ENCODE peak calls at places on chromosomes 5 and 9, in ten cellular contexts. I, C, O, H, Y, M, S, F, P and D are unnamed samples.

GRCh38 chr5:154475613-154476342 is 2.2 kb downstream of the HAND1 start:
- DNase-seq in S (no peak), I (no peak), Y (no peak), O (no peak), H (no peak), C (no peak), M (no peak), P (no peak), F (no peak), D (no peak)

GRCh38 chr5:55691265-55692105 is 20.6 kb downstream of the SLC38A9 start:
- DNase-seq in Y (peak; percentile 58), P (no peak), M (peak; percentile 17), F (peak; percentile 31), H (no peak), O (peak; percentile 18), S (peak; percentile 54), I (peak; percentile 59), C (no peak), D (peak; percentile 79)

GRCh38 chr9:99135498-99135897 is 30.6 kb downstream of the TGFBR1 start:
- DNase-seq in I (peak; percentile 44), F (no peak), S (no peak), O (no peak), C (no peak), M (no peak), P (no peak), Y (peak; percentile 42), H (no peak), D (no peak)

GRCh38 chr9:135622415-135623020 is 16.8 kb downstream of the GLT6D1 start:
- DNase-seq in C (no peak), M (no peak), O (no peak), F (no peak), Y (no peak), I (no peak), P (no peak), H (no peak), S (no peak), D (no peak)

GRCh38 chr9:89961616-89962341 is 357.0 kb downstream of the GADD45G start:
- DNase-seq in C (no peak), F (no peak), O (no peak), I (no peak), M (no peak), H (no peak), P (peak; percentile 23), S (no peak), Y (no peak), D (peak; percentile 39)

GRCh38 chr9:133945977-133946753 is 46.0 kb downstream of the VAV2 start:
- DNase-seq in F (peak; percentile 55), I (peak; percentile 38), Y (no peak), H (no peak), P (no peak), M (no peak), C (no peak), S (no peak), O (peak; percentile 15), D (no peak)

GRCh38 chr5:61731946-61732314 is 399.9 kb downstream of the ZSWIM6 start:
- DNase-seq in P (no peak), S (no peak), C (no peak), F (no peak), I (no peak), Y (no peak), H (no peak), O (no peak), M (no peak), D (no peak)

GRCh38 chr5:59484618-59485017 is 408.9 kb downstream of the PDE4D start:
- DNase-seq in C (no peak), F (no peak), O (no peak), H (no peak), M (no peak), Y (no peak), I (no peak), S (no peak), P (no peak), D (no peak)

GRCh38 chr9:115674091-115674490 is 479.5 kb upstream of the PAPPA start:
- DNase-seq in C (no peak), Y (no peak), O (peak; percentile 52), F (no peak), M (no peak), S (peak; percentile 43), H (no peak), I (no peak), P (no peak), D (no peak)

GRCh38 chr5:155699385-155699784 is 627.6 kb upstream of the SGCD start:
- DNase-seq in C (no peak), F (no peak), P (no peak), Y (no peak), I (no peak), H (no peak), O (no peak), M (no peak), S (no peak), D (no peak)

GRCh38 chr5:16456103-16456832 is 9.3 kb downstream of the ZNF622 start:
- DNase-seq in O (peak; percentile 71), I (peak; percentile 87), F (peak; percentile 39), M (peak; percentile 51), S (peak; percentile 82), Y (peak; percentile 84), C (no peak), H (no peak), P (peak; percentile 61), D (peak; percentile 84)

GRCh38 chr5:74575741-74576538 is 64.6 kb downstream of the ENC1 start:
- DNase-seq in M (no peak), C (no peak), P (no peak), F (no peak), S (peak; percentile 93), O (peak; percentile 86), Y (no peak), H (no peak), I (no peak), D (no peak)